ENCODE peak calls at places on chromosomes 3 and 15, in six cellular contexts. M is neural crest cell, T is HL-60, V is activated B cell treated with CpG ODN at 0.5 μM for 24 hours, W is BJ, G is heart right ventricle. L is an unnamed sample.

GRCh38 chr3:111541911-111542483 is at the start of gene CD96:
- DNase-seq in M (no peak), T (no peak), V (no peak), W (no peak), G (no peak), L (peak; percentile 35)

GRCh38 chr3:81425198-81425868 is 336.1 kb downstream of the GBE1 start:
- DNase-seq in M (no peak), T (no peak), V (no peak), W (no peak), G (no peak), L (no peak)

GRCh38 chr3:166071-166470 is 30.5 kb upstream of the CHL1 start:
- DNase-seq in M (no peak), T (no peak), V (no peak), W (no peak), G (no peak), L (no peak)

GRCh38 chr3:188697127-188697526 is 474.6 kb upstream of the TPRG1 start:
- DNase-seq in M (no peak), T (no peak), V (no peak), W (no peak), G (no peak), L (no peak)

GRCh38 chr3:58052373-58053273 is 44.4 kb downstream of the FLNB start:
- DNase-seq in M (no peak), T (peak; percentile 22), V (no peak), W (peak; percentile 80), G (peak; percentile 62), L (no peak)

GRCh38 chr15:67109141-67110034 is 44.0 kb downstream of the SMAD3 start:
- DNase-seq in M (no peak), T (peak; percentile 55), V (peak; percentile 76), W (peak; percentile 81), G (peak; percentile 72), L (peak; percentile 60)

GRCh38 chr3:78665776-78666457 is 1101.9 kb downstream of the ROBO1 start:
- DNase-seq in M (no peak), T (no peak), V (no peak), W (no peak), G (no peak), L (no peak)

GRCh38 chr3:111712294-111713180 is 117.4 kb upstream of the ZBED2 start:
- DNase-seq in M (no peak), T (no peak), V (no peak), W (no peak), G (no peak), L (peak; percentile 60)

GRCh38 chr3:1600700-1601418 is 497.8 kb upstream of the CNTN4 start:
- DNase-seq in M (no peak), T (no peak), V (no peak), W (no peak), G (no peak), L (no peak)

GRCh38 chr3:72754582-72754981 is 93.7 kb downstream of the SHQ1 start:
- DNase-seq in M (no peak), T (no peak), V (no peak), W (no peak), G (no peak), L (no peak)

GRCh38 chr3:195209083-195209835 is 61.7 kb downstream of the XXYLT1 start:
- DNase-seq in M (no peak), T (no peak), V (no peak), W (no peak), G (peak; percentile 39), L (no peak)

GRCh38 chr3:172965256-172965655 is 175.8 kb downstream of the SPATA16 start:
- DNase-seq in M (no peak), T (no peak), V (no peak), W (peak; percentile 15), G (no peak), L (no peak)

GRCh38 chr3:43863966-43864933 is 173.5 kb downstream of the ABHD5 start:
- DNase-seq in M (no peak), T (no peak), V (no peak), W (no peak), G (no peak), L (no peak)

GRCh38 chr3:3038201-3038991 is 71.8 kb downstream of the IL5RA start:
- DNase-seq in M (peak; percentile 1), T (no peak), V (no peak), W (no peak), G (no peak), L (no peak)

GRCh38 chr3:25433868-25434267 is 5.8 kb downstream of the RARB start:
- DNase-seq in M (no peak), T (no peak), V (no peak), W (no peak), G (peak; percentile 17), L (no peak)

GRCh38 chr3:15292765-15293522 is 39.4 kb downstream of the SH3BP5 start:
- DNase-seq in M (no peak), T (no peak), V (no peak), W (no peak), G (peak; percentile 43), L (no peak)

GRCh38 chr3:156160653-156161052 is 40.3 kb downstream of the KCNAB1 start:
- DNase-seq in M (no peak), T (no peak), V (no peak), W (no peak), G (no peak), L (no peak)

GRCh38 chr3:67048067-67048715 is 50.1 kb downstream of the KBTBD8 start:
- DNase-seq in M (no peak), T (no peak), V (no peak), W (no peak), G (no peak), L (no peak)

GRCh38 chr3:112377418-112378071 is 44.6 kb downstream of the CD200 start:
- DNase-seq in M (no peak), T (no peak), V (no peak), W (no peak), G (no peak), L (no peak)

GRCh38 chr15:101478701-101479341 is 10.7 kb downstream of the PCSK6 start:
- DNase-seq in M (no peak), T (no peak), V (no peak), W (no peak), G (no peak), L (no peak)

GRCh38 chr3:71858493-71859127 is 73.7 kb upstream of the PROK2 start:
- DNase-seq in M (no peak), T (peak; percentile 48), V (no peak), W (no peak), G (no peak), L (no peak)

GRCh38 chr15:78003539-78004008 is 73.9 kb downstream of the TBC1D2B start:
- DNase-seq in M (no peak), T (no peak), V (no peak), W (no peak), G (no peak), L (no peak)

GRCh38 chr3:78481050-78481449 is 1286.7 kb downstream of the ROBO1 start:
- DNase-seq in M (no peak), T (no peak), V (no peak), W (no peak), G (no peak), L (no peak)

GRCh38 chr3:143653493-143653892 is 194.8 kb downstream of the SLC9A9 start:
- DNase-seq in M (no peak), T (no peak), V (no peak), W (no peak), G (no peak), L (no peak)

GRCh38 chr3:143885803-143886427 is 37.6 kb upstream of the SLC9A9 start:
- DNase-seq in M (peak; percentile 15), T (peak; percentile 24), V (no peak), W (no peak), G (no peak), L (no peak)

GRCh38 chr15:57527382-57528091 is 64.2 kb upstream of the MYZAP start:
- DNase-seq in M (peak; percentile 28), T (peak; percentile 78), V (peak; percentile 25), W (no peak), G (no peak), L (no peak)

GRCh38 chr3:155329513-155330048 is 36.1 kb upstream of the STRIT1 start:
- DNase-seq in M (no peak), T (no peak), V (no peak), W (no peak), G (no peak), L (no peak)

GRCh38 chr15:90654233-90655124 is 62.7 kb upstream of the BLM start:
- DNase-seq in M (no peak), T (no peak), V (no peak), W (no peak), G (no peak), L (no peak)

GRCh38 chr3:127484601-127485388 is 105.7 kb downstream of the TPRA1 start:
- DNase-seq in M (no peak), T (no peak), V (no peak), W (no peak), G (no peak), L (no peak)

GRCh38 chr3:43190682-43191081 is 84.8 kb upstream of the POMGNT2 start:
- DNase-seq in M (no peak), T (no peak), V (no peak), W (peak; percentile 99), G (no peak), L (no peak)

GRCh38 chr3:178255315-178255714 is 280.9 kb upstream of the KCNMB2 start:
- DNase-seq in M (no peak), T (no peak), V (no peak), W (no peak), G (no peak), L (no peak)

DNA sequence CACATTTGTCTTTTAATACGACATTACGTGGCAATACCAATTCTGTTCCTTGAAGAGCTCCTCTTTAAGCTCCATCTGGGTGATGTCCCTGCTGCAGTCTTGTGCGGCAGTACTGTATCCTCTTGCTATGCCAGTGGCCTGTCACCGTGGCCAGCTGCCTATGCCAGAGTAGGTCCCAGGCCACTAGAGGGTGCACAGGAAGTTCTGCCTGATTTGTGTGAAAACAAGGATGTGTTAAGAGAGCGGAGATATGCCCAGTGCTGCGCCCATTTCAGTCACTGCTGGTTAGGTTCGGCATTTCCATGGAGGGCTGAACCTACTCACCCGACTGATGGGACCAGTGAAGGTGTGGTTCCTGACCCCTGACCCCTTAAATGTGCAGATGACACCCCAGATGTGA is 25.2 kb downstream of the NIPA1 start:
- DNase-seq in M (peak; percentile 19), T (peak; percentile 71), V (no peak), W (no peak), G (no peak), L (no peak)
- TF ChIP-seq CTCF in M (peak; percentile 42), T (peak; percentile 52), V (no peak), W (peak; percentile 28), G (peak; percentile 45), L (no peak)

GRCh38 chr15:43143203-43143941 is 10.0 kb downstream of the TMEM62 start:
- DNase-seq in M (no peak), T (no peak), V (no peak), W (no peak), G (no peak), L (no peak)
- TF ChIP-seq CTCF in M (no peak), T (no peak), V (no peak), W (no peak), G (no peak), L (no peak)

DNA sequence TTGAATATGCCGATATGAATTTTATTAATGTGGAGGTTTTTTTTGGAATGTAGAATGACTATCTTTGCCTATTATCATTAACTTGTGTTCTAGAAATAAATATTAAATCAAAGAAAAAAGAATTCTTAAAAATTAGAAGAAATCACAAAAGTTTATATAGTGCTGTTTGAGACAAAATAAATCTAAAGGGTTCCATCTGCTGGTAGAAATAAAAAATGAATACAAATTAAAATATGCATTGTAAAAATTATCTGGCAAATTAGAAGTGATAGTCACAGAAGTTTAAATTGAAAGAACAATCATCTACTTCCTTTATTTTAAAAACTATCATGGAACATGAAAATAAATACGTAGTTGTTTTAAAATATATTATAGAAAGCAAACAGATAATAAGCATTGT is 22.7 kb upstream of the ZBTB20 start:
- DNase-seq in M (no peak), T (no peak), V (no peak), W (no peak), G (no peak), L (no peak)
- TF ChIP-seq CTCF in M (peak; percentile 48), T (no peak), V (no peak), W (no peak), G (peak; percentile 65), L (peak; percentile 53)

GRCh38 chr15:39279331-39279730 is 301.5 kb upstream of the THBS1 start:
- DNase-seq in M (no peak), T (no peak), V (no peak), W (peak; percentile 90), G (no peak), L (no peak)
- TF ChIP-seq CTCF in M (no peak), T (no peak), V (no peak), W (no peak), G (no peak), L (no peak)